ENCODE peak calls at places on chromosomes 13 and 19, in nine cellular contexts. F is lower leg skin; C is activated naive CD8-positive, alpha-beta T cell treated with anti-CD3 and anti-CD28 coated beads for 36 hours; G is NT2/D1; B is nephron progenitor cell; X is gastrocnemius medialis; M is cardiac fibroblast; N is ACHN; P is sciatic nerve. Q is an unnamed sample.

GRCh38 chr19:1057185-1057857 is 9.6 kb upstream of the ARHGAP45 start:
- DNase-seq in B (no peak), C (no peak), X (no peak), P (no peak), M (peak; percentile 73), G (no peak), F (no peak), N (peak; percentile 55), Q (peak; percentile 46)

GRCh38 chr13:75312884-75313520 is 169.0 kb downstream of the TBC1D4 start:
- DNase-seq in M (no peak), B (no peak), C (peak; percentile 64), P (no peak), N (no peak), F (no peak), X (no peak), G (no peak), Q (no peak)

GRCh38 chr13:97257800-97258799 is 36.0 kb downstream of the MBNL2 start:
- DNase-seq in M (peak; percentile 98), P (no peak), X (peak; percentile 79), C (no peak), N (peak; percentile 77), G (no peak), B (no peak), F (peak; percentile 91), Q (peak; percentile 56)

GRCh38 chr19:823565-824121 is 1.9 kb upstream of the PLPPR3 start:
- DNase-seq in G (no peak), P (no peak), C (no peak), X (no peak), N (no peak), M (no peak), B (peak; percentile 49), F (no peak), Q (no peak)

GRCh38 chr13:108961542-108962125 is 332.2 kb downstream of the MYO16 start:
- DNase-seq in N (peak; percentile 59), G (peak; percentile 20), P (no peak), B (peak; percentile 28), M (peak; percentile 74), C (no peak), X (no peak), F (no peak), Q (peak; percentile 39)

GRCh38 chr13:102845630-102846260 is at the start of gene ERCC5:
- DNase-seq in N (peak; percentile 94), C (peak; percentile 92), X (peak; percentile 91), P (peak; percentile 97), B (peak; percentile 92), F (peak; percentile 98), G (peak; percentile 87), M (peak; percentile 96), Q (peak; percentile 91)

GRCh38 chr13:59398127-59398526 is 765.6 kb downstream of the DIAPH3 start:
- DNase-seq in N (no peak), X (no peak), B (no peak), M (peak; percentile 38), P (no peak), G (no peak), F (no peak), C (no peak), Q (no peak)

GRCh38 chr13:44058067-44058466 is 178.4 kb downstream of the LACC1 start:
- DNase-seq in X (no peak), G (no peak), F (no peak), M (no peak), C (no peak), N (no peak), P (no peak), B (no peak), Q (no peak)

GRCh38 chr19:7933411-7933810 is 7.5 kb upstream of the CTXN1 start:
- DNase-seq in M (no peak), X (no peak), B (no peak), G (no peak), F (no peak), P (no peak), C (no peak), N (no peak), Q (no peak)

GRCh38 chr19:16117594-16118033 is 5.9 kb downstream of the RAB8A start:
- DNase-seq in G (no peak), F (no peak), X (no peak), B (no peak), C (no peak), M (no peak), P (no peak), N (no peak), Q (no peak)

GRCh38 chr19:43820098-43820860 is 6.8 kb upstream of the ZNF283 start:
- DNase-seq in B (no peak), N (no peak), X (no peak), M (peak; percentile 60), F (no peak), P (no peak), C (peak; percentile 31), G (peak; percentile 23), Q (no peak)

GRCh38 chr13:38952827-38953226 is 37.8 kb downstream of the STOML3 start:
- DNase-seq in F (no peak), X (no peak), B (no peak), N (no peak), C (no peak), P (no peak), M (no peak), G (no peak), Q (no peak)

GRCh38 chr19:49441210-49441959 is at the start of gene SLC17A7:
- DNase-seq in X (peak; percentile 72), G (no peak), C (peak; percentile 50), M (no peak), P (peak; percentile 82), B (peak; percentile 77), F (peak; percentile 94), N (peak; percentile 32), Q (no peak)

GRCh38 chr19:52453324-52454094 is at the start of gene ZNF578:
- DNase-seq in B (peak; percentile 1), N (no peak), M (peak; percentile 89), G (peak; percentile 89), F (peak; percentile 90), P (peak; percentile 86), C (peak; percentile 82), X (peak; percentile 35), Q (peak; percentile 25)

GRCh38 chr19:11693505-11694499 is 44.9 kb downstream of the ZNF823 start:
- DNase-seq in P (no peak), X (no peak), G (peak; percentile 55), N (no peak), C (no peak), M (peak; percentile 52), F (no peak), B (no peak), Q (peak; percentile 15)

GRCh38 chr19:13923194-13923987 is 14.8 kb downstream of the PODNL1 start:
- DNase-seq in M (no peak), X (no peak), P (no peak), C (no peak), N (no peak), B (no peak), F (no peak), G (no peak), Q (no peak)

GRCh38 chr19:18718846-18719458 is 35.5 kb downstream of the CRTC1 start:
- DNase-seq in C (no peak), M (no peak), F (no peak), X (no peak), N (no peak), P (no peak), B (no peak), G (no peak), Q (no peak)

GRCh38 chr19:3171894-3172679 is 6.5 kb upstream of the S1PR4 start:
- DNase-seq in P (no peak), F (no peak), M (no peak), C (no peak), B (no peak), G (no peak), N (no peak), X (no peak), Q (no peak)

GRCh38 chr19:37926711-37927110 is 19.7 kb downstream of the SIPA1L3 start:
- DNase-seq in G (no peak), F (no peak), N (no peak), P (no peak), B (no peak), X (no peak), C (no peak), M (no peak), Q (no peak)

GRCh38 chr13:111993701-111994100 is 73.2 kb upstream of the SOX1 start:
- DNase-seq in C (no peak), M (no peak), F (no peak), N (no peak), B (no peak), G (no peak), X (no peak), P (no peak), Q (no peak)

GRCh38 chr19:4174212-4174894 is 8.0 kb downstream of the SIRT6 start:
- DNase-seq in B (no peak), C (no peak), P (no peak), G (no peak), M (no peak), F (no peak), X (no peak), N (no peak), Q (no peak)

GRCh38 chr19:2523630-2524311 is 47.8 kb downstream of the GADD45B start:
- DNase-seq in P (no peak), C (no peak), M (no peak), N (peak; percentile 25), X (no peak), G (no peak), B (no peak), F (no peak), Q (peak; percentile 28)

GRCh38 chr13:44075113-44075512 is 195.4 kb downstream of the LACC1 start:
- DNase-seq in B (no peak), M (no peak), C (no peak), X (no peak), P (no peak), G (no peak), F (no peak), N (no peak), Q (no peak)

GRCh38 chr13:86870388-86870966 is 800.7 kb upstream of the SLITRK5 start:
- DNase-seq in P (no peak), F (no peak), G (no peak), X (no peak), C (no peak), B (no peak), M (peak; percentile 22), N (peak; percentile 28), Q (peak; percentile 7)